ENCODE peak calls at places on chromosomes 7 and 10, in four cellular contexts. X is sigmoid colon, G is stomach, Y is tibial nerve. F is an unnamed sample. For H3K4me1, the result is how much of the 10 kb centered on the place peaks cover.

GRCh38 chr10:48788551-48788950 is 103.9 kb downstream of the WDFY4 start:
- DNase-seq in X (no peak), G (no peak), Y (no peak), F (no peak)

GRCh38 chr7:42740410-42740809 is 171.5 kb downstream of the C7orf25 start:
- DNase-seq in X (no peak), G (no peak), Y (no peak), F (no peak)

GRCh38 chr7:31110331-31111108 is 58.4 kb downstream of the ADCYAP1R1 start:
- DNase-seq in X (no peak), G (no peak), Y (no peak), F (no peak)

GRCh38 chr7:57305192-57305748 is 144.7 kb upstream of the ZNF716 start:
- DNase-seq in X (no peak), G (no peak), Y (no peak), F (no peak)

GRCh38 chr10:12797471-12798262 is 203.8 kb downstream of the CCDC3 start:
- DNase-seq in X (no peak), G (no peak), Y (no peak), F (no peak)

GRCh38 chr7:30445770-30446169 is 32.8 kb downstream of the NOD1 start:
- DNase-seq in X (peak), G (peak), Y (peak), F (peak)

GRCh38 chr7:104862719-104863118 is 151.3 kb upstream of the KMT2E start:
- DNase-seq in X (no peak), G (no peak), Y (no peak), F (no peak)

GRCh38 chr7:16708980-16709379 is 44.6 kb upstream of the TSPAN13 start:
- DNase-seq in X (no peak), G (no peak), Y (no peak), F (no peak)

GRCh38 chr7:87628780-87629569 is 777 bp downstream of the RUNDC3B start:
- DNase-seq in X (peak), G (peak), Y (no peak), F (peak)

GRCh38 chr7:1455241-1455939 is 3.9 kb downstream of the MICALL2 start:
- DNase-seq in X (no peak), G (peak), Y (no peak), F (no peak)

GRCh38 chr7:7757576-7757975 is 39.2 kb upstream of the RPA3 start:
- DNase-seq in X (no peak), G (no peak), Y (no peak), F (no peak)

GRCh38 chr10:52318136-52318810 is 4.2 kb downstream of the DKK1 start:
- DNase-seq in X (no peak), G (no peak), Y (no peak), F (no peak)

GRCh38 chr7:30285531-30286284 is 1.3 kb downstream of the ZNRF2 start:
- DNase-seq in X (no peak), G (peak), Y (no peak), F (peak)

GRCh38 chr10:130185591-130185990 is 49.4 kb downstream of the GLRX3 start:
- DNase-seq in X (no peak), G (no peak), Y (no peak), F (no peak)

GRCh38 chr10:15146366-15146765 is 22.1 kb downstream of the NMT2 start:
- DNase-seq in X (no peak), G (no peak), Y (no peak), F (no peak)

GRCh38 chr10:93074597-93075368 is 1.1 kb downstream of the CYP26A1 start:
- DNase-seq in X (no peak), G (no peak), Y (no peak), F (no peak)

GRCh38 chr7:29342761-29343160 is 148.2 kb downstream of the CHN2 start:
- DNase-seq in X (no peak), G (no peak), Y (no peak), F (no peak)

GRCh38 chr10:62689712-62690111 is 114.8 kb upstream of the ADO start:
- DNase-seq in X (no peak), G (no peak), Y (no peak), F (no peak)

GRCh38 chr10:93199221-93199681 is 125.6 kb downstream of the CYP26A1 start:
- DNase-seq in X (peak), G (peak), Y (peak), F (peak)

GRCh38 chr7:156176039-156176438 is 363.8 kb upstream of the SHH start:
- DNase-seq in X (no peak), G (no peak), Y (no peak), F (no peak)

GRCh38 chr7:156558198-156558597 is 82.4 kb upstream of the RNF32 start:
- DNase-seq in X (no peak), G (no peak), Y (no peak), F (no peak)

GRCh38 chr10:33734393-33735110 is 400.1 kb upstream of the NRP1 start:
- DNase-seq in X (no peak), G (no peak), Y (no peak), F (no peak)

GRCh38 chr10:25209618-25210017 is 34.8 kb downstream of the GPR158 start:
- DNase-seq in X (no peak), G (no peak), Y (no peak), F (no peak)

DNA sequence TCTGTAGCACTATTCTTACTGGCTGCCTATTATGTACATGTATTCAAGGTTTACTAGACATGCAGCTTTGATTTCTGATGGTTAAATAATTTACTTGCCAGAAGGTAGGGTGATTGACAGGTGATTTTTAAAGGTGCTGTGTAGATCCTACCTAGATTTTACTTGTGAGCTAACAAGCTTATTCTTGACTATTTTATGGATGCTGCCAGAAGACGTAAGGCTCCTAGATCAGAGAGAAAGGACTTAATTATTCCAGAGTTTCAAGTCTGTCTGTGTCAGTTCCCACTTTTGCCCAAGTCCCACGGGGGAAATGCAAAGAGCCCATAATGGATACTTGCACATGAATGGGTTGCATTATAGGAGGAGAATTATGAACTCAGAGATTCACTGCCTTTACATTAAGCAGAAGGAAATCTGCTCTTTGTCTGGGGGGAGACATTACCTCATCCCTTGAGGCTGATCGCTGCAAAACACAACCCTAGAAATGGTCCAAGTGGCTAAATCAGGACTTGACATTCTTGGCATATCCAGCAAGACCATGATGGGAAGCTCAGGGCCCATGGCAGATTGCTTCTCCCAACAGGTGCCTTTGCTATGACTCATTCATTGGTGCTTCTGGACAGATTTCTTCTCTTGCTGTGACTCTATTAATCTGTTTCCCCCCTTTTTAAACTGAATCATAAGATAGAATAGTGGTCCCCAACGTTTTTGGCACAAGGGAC is 32.1 kb downstream of the GPR158 start:
- DNase-seq in X (no peak), G (no peak), Y (no peak), F (no peak)
- TF ChIP-seq EP300 in X (no peak), G (no peak), Y (no peak), F (no peak)

GRCh38 chr7:357531-358209 is 67.7 kb downstream of the FOXL3 start:
- DNase-seq in X (no peak), G (no peak), Y (no peak), F (no peak)

GRCh38 chr7:360454-361100 is 70.6 kb downstream of the FOXL3 start:
- DNase-seq in X (peak), G (no peak), Y (no peak), F (no peak)

GRCh38 chr7:359776-360361 is 69.9 kb downstream of the FOXL3 start:
- DNase-seq in X (peak), G (no peak), Y (no peak), F (no peak)

GRCh38 chr7:358352-358751 is 68.4 kb downstream of the FOXL3 start:
- DNase-seq in X (no peak), G (no peak), Y (no peak), F (no peak)

GRCh38 chr7:359226-359775 is 69.3 kb downstream of the FOXL3 start:
- DNase-seq in X (peak), G (no peak), Y (no peak), F (no peak)
- H3K4me1 ChIP-seq in X (under half), G (under half), Y (under half), F (under half)

DNA sequence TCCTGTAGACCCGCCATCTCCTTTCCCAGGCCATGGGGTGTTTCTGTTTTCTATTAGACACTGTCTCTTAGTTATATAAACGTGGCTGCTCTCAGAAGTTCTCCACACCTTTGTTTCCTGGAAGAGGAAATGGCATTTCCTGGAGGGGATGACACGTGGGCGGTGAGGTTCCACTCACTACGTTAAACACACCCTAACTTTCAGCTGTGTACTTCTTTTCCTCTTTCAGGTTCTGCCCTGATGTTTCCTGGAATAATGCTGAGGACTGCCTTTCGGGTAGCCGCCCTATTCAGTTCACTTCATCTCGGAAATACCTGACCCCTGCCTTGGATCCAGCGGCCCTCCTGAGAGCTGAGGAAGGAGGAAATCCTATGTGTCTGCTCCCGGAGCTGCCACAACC is 3.4 kb upstream of the PRKCQ start:
- DNase-seq in X (no peak), G (no peak), Y (no peak), F (no peak)
- H3K27ac ChIP-seq in X (no peak), G (no peak), Y (no peak), F (no peak)

GRCh38 chr10:132308588-132309451 is 1.1 kb upstream of the STK32C start:
- DNase-seq in X (no peak), G (no peak), Y (no peak), F (no peak)

GRCh38 chr10:132311338-132311939 is 3.7 kb upstream of the STK32C start:
- DNase-seq in X (peak), G (no peak), Y (no peak), F (no peak)

GRCh38 chr10:132309466-132309865 is 1.7 kb upstream of the STK32C start:
- DNase-seq in X (peak), G (no peak), Y (no peak), F (no peak)

GRCh38 chr10:132310701-132311337 is 3.1 kb upstream of the STK32C start:
- DNase-seq in X (peak), G (no peak), Y (no peak), F (no peak)

GRCh38 chr10:132309879-132310591 is 2.3 kb upstream of the STK32C start:
- DNase-seq in X (peak), G (no peak), Y (no peak), F (peak)
- TF ChIP-seq EP300 in X (no peak), G (no peak), Y (no peak), F (no peak)

DNA sequence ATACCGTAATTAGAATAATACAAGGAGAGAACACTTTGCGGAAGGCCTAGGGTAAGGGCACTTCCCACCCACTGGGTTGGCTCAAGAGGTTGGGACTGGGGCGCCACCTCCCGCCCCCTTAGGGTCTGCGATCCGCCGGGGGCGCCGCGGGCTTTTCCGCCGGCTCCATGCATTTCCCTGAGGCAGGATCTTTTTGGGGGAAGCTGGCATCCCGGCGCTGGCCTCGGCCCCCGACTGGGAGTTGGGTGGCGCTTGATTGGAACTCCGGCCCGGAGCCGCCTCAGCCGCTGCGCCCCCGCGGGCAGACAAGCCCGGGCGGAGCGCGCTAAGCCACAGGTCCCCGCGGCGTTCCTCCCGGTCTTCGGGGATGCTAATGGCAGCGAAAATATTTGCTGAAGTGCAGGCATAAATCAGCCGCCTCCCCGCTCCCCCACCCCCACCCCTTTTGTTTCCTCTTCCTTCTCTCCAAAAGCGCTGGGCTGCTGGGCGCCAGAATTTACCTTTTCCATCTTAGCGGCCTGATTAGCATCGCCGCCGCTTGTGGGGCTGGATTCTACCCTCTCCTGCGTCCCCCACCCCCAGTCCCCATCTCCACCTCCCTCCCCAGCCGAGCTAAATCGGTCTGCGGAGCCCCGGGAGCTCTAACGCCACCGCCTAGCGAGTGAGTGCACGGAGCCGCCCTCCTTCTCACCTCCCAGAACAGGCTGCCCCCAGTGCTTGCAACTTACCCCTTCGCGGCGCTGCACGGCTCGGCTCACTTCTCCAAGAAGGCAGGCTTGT is 5.1 kb downstream of the UNC5B start:
- DNase-seq in X (no peak), G (no peak), Y (no peak), F (peak)
- H3K4me1 ChIP-seq in X (under half), G (under half), Y (under half), F (under half)

GRCh38 chr10:103849212-103849877 is 6.0 kb downstream of the SH3PXD2A start:
- DNase-seq in X (peak), G (no peak), Y (no peak), F (no peak)
- H3K27ac ChIP-seq in X (peak), G (peak), Y (peak), F (no peak)

GRCh38 chr7:5476001-5476400 is 52.4 kb upstream of the TNRC18 start:
- DNase-seq in X (no peak), G (no peak), Y (no peak), F (no peak)

GRCh38 chr7:5469375-5470166 is 45.9 kb upstream of the TNRC18 start:
- DNase-seq in X (no peak), G (no peak), Y (no peak), F (no peak)

GRCh38 chr7:5470167-5470532 is 46.5 kb upstream of the TNRC18 start:
- DNase-seq in X (no peak), G (no peak), Y (no peak), F (no peak)

GRCh38 chr7:5470721-5471311 is 47.2 kb upstream of the TNRC18 start:
- DNase-seq in X (peak), G (no peak), Y (no peak), F (peak)

GRCh38 chr7:5472432-5473315 is 49.0 kb upstream of the TNRC18 start:
- DNase-seq in X (no peak), G (no peak), Y (no peak), F (no peak)
- TF ChIP-seq EP300 in X (no peak), G (no peak), Y (no peak), F (no peak)

GRCh38 chr10:95509281-95509680 is 51.9 kb downstream of the SORBS1 start:
- DNase-seq in X (no peak), G (no peak), Y (no peak), F (no peak)
- H3K4me1 ChIP-seq in X (half or more), G (half or more), Y (under half), F (under half)

GRCh38 chr7:43764807-43765491 is 6.5 kb downstream of the BLVRA start:
- DNase-seq in X (no peak), G (no peak), Y (no peak), F (no peak)

GRCh38 chr7:43768894-43769272 is 10.4 kb downstream of the BLVRA start:
- DNase-seq in X (no peak), G (no peak), Y (no peak), F (no peak)

GRCh38 chr7:43767311-43767710 is 8.8 kb downstream of the BLVRA start:
- DNase-seq in X (no peak), G (no peak), Y (no peak), F (no peak)

GRCh38 chr7:43768201-43768893 is 9.9 kb downstream of the BLVRA start:
- DNase-seq in X (no peak), G (no peak), Y (no peak), F (no peak)

DNA sequence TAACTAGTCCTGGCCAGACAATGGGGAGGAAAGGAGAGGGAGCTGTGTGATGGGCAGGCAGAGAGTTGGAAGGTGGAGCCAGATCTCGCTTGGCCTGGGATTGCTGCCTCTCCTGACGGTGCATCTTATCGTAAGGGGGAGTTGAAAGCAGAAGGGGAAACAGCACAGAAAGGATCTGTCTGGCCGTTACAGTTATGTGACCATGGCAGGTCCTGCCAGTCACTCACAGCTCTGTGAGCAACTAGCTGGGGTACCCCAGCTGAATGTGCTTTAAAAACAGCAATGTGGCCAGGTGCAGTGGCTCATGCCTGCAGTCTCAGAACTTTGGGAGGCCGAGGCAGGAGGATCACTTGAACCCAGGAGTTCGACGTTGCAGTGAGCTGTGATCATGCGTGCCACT is 8.1 kb downstream of the BLVRA start:
- DNase-seq in X (no peak), G (no peak), Y (no peak), F (no peak)
- H3K27ac ChIP-seq in X (no peak), G (no peak), Y (no peak), F (no peak)

DNA sequence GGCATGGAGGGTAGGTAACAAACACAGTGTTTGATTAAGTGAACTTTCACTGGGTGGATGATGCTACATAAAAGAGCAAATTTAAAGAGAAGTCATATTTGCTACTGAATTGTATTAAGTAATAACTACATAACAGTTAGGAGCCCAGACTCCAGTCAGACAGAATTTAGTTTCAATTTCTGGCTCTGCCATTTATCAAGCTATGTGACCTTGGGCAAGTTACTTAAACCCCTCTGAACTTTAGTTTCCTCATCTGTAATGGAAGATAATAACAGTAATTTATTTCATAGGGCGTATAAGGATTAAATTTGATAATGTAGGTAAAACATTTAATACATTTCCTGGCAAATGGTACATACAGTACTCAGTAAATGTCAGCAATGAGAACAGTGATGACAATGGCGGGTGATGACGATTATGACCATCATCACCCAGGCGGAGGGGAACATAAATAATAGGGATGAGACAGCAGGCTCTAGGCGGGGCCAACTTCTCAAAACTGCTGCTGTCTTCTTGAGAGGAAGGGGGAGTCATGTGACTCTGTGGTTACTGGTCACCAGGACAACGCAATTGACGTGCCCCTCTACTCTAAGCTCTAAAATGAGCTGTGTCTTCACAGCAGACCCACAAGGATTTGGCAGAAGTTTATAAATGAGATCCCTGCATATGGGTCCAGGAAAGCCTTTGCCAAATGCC is 15.6 kb downstream of the DNMBP start:
- DNase-seq in X (peak), G (peak), Y (peak), F (no peak)
- TF ChIP-seq EP300 in X (peak), G (no peak), Y (peak), F (no peak)